ENCODE peak calls at places on chromosomes 11 and 22, in seven cellular contexts. K is HCEC 1CT; R is CD8-positive, alpha-beta T cell; L is mesenteric fat pad; F is T-cell; P is activated CD4-positive, alpha-beta T cell treated with anti-CD3 and anti-CD28 coated beads, Interleukin-2, amount 50 U/mL, for 24 hours; M is NAMALWA. A is an unnamed sample.

GRCh38 chr11:84800755-84801346 is 826.3 kb downstream of the DLG2 start:
- DNase-seq in K (peak), F (no peak), P (no peak), L (no peak), M (no peak), R (no peak), A (no peak)

GRCh38 chr11:831951-832528 is 712 bp upstream of the CD151 start:
- DNase-seq in M (no peak), R (no peak), F (no peak), K (no peak), P (no peak), L (no peak), A (no peak)

GRCh38 chr22:40504285-40505249 is 132.0 kb downstream of the MRTFA start:
- DNase-seq in F (no peak), K (no peak), R (no peak), L (no peak), P (no peak), M (no peak), A (no peak)

GRCh38 chr22:35891442-35891841 is 137.2 kb downstream of the RBFOX2 start:
- DNase-seq in F (no peak), P (no peak), R (no peak), L (no peak), M (no peak), K (no peak), A (no peak)

GRCh38 chr11:88680806-88681205 is 343.3 kb upstream of the CTSC start:
- DNase-seq in P (no peak), M (no peak), K (no peak), R (no peak), L (no peak), F (no peak), A (no peak)

GRCh38 chr11:72014761-72015320 is 16.1 kb downstream of the IL18BP start:
- DNase-seq in P (no peak), F (no peak), K (no peak), L (no peak), M (no peak), R (no peak), A (no peak)

GRCh38 chr11:62669420-62670161 is 1.9 kb upstream of the UQCC3 start:
- DNase-seq in L (no peak), K (no peak), M (no peak), F (no peak), P (no peak), R (no peak), A (no peak)

GRCh38 chr22:37967637-37968451 is 14.3 kb downstream of the POLR2F start:
- DNase-seq in M (no peak), P (no peak), F (no peak), L (no peak), R (no peak), K (no peak), A (no peak)

GRCh38 chr11:47443028-47443700 is 5.8 kb downstream of the RAPSN start:
- DNase-seq in L (no peak), P (no peak), R (no peak), K (no peak), F (no peak), M (peak), A (no peak)

GRCh38 chr22:34966980-34967379 is 99.0 kb upstream of the ISX start:
- DNase-seq in L (no peak), P (no peak), K (no peak), M (no peak), F (no peak), R (no peak), A (no peak)

GRCh38 chr22:20025401-20026203 is 4.7 kb downstream of the TANGO2 start:
- DNase-seq in F (no peak), M (no peak), R (no peak), L (no peak), K (no peak), P (no peak), A (no peak)

GRCh38 chr11:75570559-75571139 is 8.6 kb downstream of the SERPINH1 start:
- DNase-seq in K (no peak), R (no peak), L (no peak), P (no peak), F (no peak), M (no peak), A (no peak)

GRCh38 chr11:28632338-28632737 is 524.1 kb downstream of the METTL15 start:
- DNase-seq in F (no peak), R (no peak), P (no peak), L (no peak), K (peak), M (no peak), A (no peak)

GRCh38 chr11:107385361-107385982 is 72.2 kb downstream of the CWF19L2 start:
- DNase-seq in M (no peak), F (no peak), R (no peak), L (no peak), P (no peak), K (peak), A (no peak)

GRCh38 chr22:27982630-27983180 is 63.6 kb upstream of the PITPNB start:
- DNase-seq in F (no peak), P (no peak), M (no peak), R (no peak), L (peak), K (no peak), A (no peak)

GRCh38 chr11:67367014-67367835 is 6.2 kb downstream of the CLCF1 start:
- DNase-seq in L (no peak), P (no peak), M (no peak), R (no peak), F (no peak), K (no peak), A (no peak)

GRCh38 chr11:83523676-83524075 is 237.5 kb upstream of the CCDC90B start:
- DNase-seq in K (no peak), M (peak), R (no peak), F (no peak), L (no peak), P (no peak), A (no peak)

GRCh38 chr11:8717876-8718753 is 35.5 kb downstream of the RPL27A start:
- DNase-seq in F (no peak), L (no peak), R (no peak), M (no peak), P (no peak), K (peak), A (no peak)

GRCh38 chr22:26416670-26417270 is 12.3 kb upstream of the ASPHD2 start:
- DNase-seq in P (no peak), L (no peak), K (peak), M (no peak), F (no peak), R (no peak), A (no peak)

A was measured in NCI-H1930.